ENCODE peak calls at places on chromosome 1, in seven cellular contexts. A is neural crest cell, L is tibial artery, C is foreskin fibroblast, W is HCT116, D is endodermal cell, N is H9. U is an unnamed sample.

GRCh38 chr1:244450597-244451538 is 841 bp downstream of the ADSS2 start:
- DNase-seq in A (peak), L (peak), C (peak), W (no peak), D (peak), N (peak), U (peak)

GRCh38 chr1:12125422-12126355 is 41.1 kb upstream of the TNFRSF1B start:
- DNase-seq in A (no peak), L (peak), C (no peak), W (no peak), D (peak), N (no peak), U (no peak)

GRCh38 chr1:172613294-172613693 is 45.6 kb upstream of the FASLG start:
- DNase-seq in A (no peak), L (no peak), C (peak), W (no peak), D (no peak), N (no peak), U (no peak)

GRCh38 chr1:80158266-80158665 is 1151.7 kb upstream of the ADGRL4 start:
- DNase-seq in A (no peak), L (no peak), C (no peak), W (no peak), D (no peak), N (no peak), U (no peak)

GRCh38 chr1:230123280-230124186 is 56.5 kb downstream of the GALNT2 start:
- DNase-seq in A (no peak), L (no peak), C (no peak), W (no peak), D (no peak), N (no peak), U (no peak)

GRCh38 chr1:58780586-58781452 is 3.0 kb downstream of the JUN start:
- DNase-seq in A (no peak), L (no peak), C (no peak), W (no peak), D (no peak), N (no peak), U (no peak)

GRCh38 chr1:181525104-181525721 is 41.9 kb downstream of the CACNA1E start:
- DNase-seq in A (no peak), L (no peak), C (no peak), W (no peak), D (no peak), N (no peak), U (no peak)

GRCh38 chr1:84370831-84371394 is 27.4 kb upstream of the DNASE2B start:
- DNase-seq in A (no peak), L (no peak), C (peak), W (no peak), D (no peak), N (no peak), U (no peak)

GRCh38 chr1:151968058-151968457 is 25.6 kb downstream of the S100A10 start:
- DNase-seq in A (no peak), L (no peak), C (no peak), W (no peak), D (peak), N (peak), U (no peak)

GRCh38 chr1:65255088-65256050 is 54.0 kb upstream of the DNAJC6 start:
- DNase-seq in A (no peak), L (no peak), C (no peak), W (no peak), D (peak), N (peak), U (no peak)

GRCh38 chr1:65250826-65251225 is 58.5 kb upstream of the DNAJC6 start:
- DNase-seq in A (no peak), L (no peak), C (no peak), W (no peak), D (no peak), N (no peak), U (no peak)

GRCh38 chr1:65256860-65257719 is 52.3 kb upstream of the DNAJC6 start:
- DNase-seq in A (no peak), L (no peak), C (no peak), W (no peak), D (no peak), N (no peak), U (no peak)

GRCh38 chr1:65253800-65254319 is 55.5 kb upstream of the DNAJC6 start:
- DNase-seq in A (no peak), L (no peak), C (no peak), W (peak), D (no peak), N (no peak), U (no peak)

GRCh38 chr1:65254320-65255087 is 54.8 kb upstream of the DNAJC6 start:
- DNase-seq in A (peak), L (peak), C (peak), W (peak), D (peak), N (peak), U (peak)
- TF ChIP-seq CTCF in A (peak), L (no peak), C (peak), W (no peak), D (peak), N (peak), U (no peak)

GRCh38 chr1:156675715-156676311 is 1.4 kb downstream of the NES start:
- DNase-seq in A (no peak), L (no peak), C (no peak), W (no peak), D (peak), N (peak), U (no peak)
- TF ChIP-seq CTCF in A (no peak), L (no peak), C (no peak), W (no peak), D (no peak), N (no peak), U (no peak)

GRCh38 chr1:39354572-39354971 is 136.9 kb upstream of the BMP8A start:
- DNase-seq in A (no peak), L (no peak), C (no peak), W (no peak), D (no peak), N (no peak), U (no peak)
- TF ChIP-seq CTCF in A (no peak), L (no peak), C (no peak), W (no peak), D (no peak), N (no peak), U (no peak)

DNA sequence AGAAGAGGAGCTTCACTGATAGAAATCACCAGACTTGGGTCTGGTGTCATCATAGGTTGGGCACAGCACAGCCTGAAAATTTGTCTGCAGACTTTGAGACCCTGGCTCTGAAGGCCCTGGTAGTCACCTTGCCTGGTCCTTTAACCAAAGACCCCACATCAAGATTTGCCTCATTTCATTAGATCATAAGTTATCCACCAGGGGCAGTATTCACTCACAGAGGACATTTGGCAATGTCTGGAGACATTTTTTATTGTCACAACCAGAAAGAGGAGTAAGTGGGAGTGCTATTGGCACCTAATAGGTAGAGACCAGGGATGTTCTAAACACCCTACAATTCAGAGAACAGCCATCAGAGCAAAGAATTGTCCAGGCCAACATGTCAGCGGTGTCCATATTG is 22.1 kb upstream of the PAX7 start:
- DNase-seq in A (no peak), L (no peak), C (no peak), W (no peak), D (no peak), N (no peak), U (no peak)
- TF ChIP-seq CTCF in A (peak), L (no peak), C (no peak), W (peak), D (peak), N (peak), U (no peak)

GRCh38 chr1:17080085-17080759 is 26.4 kb upstream of the SDHB start:
- DNase-seq in A (no peak), L (no peak), C (no peak), W (no peak), D (no peak), N (no peak), U (no peak)

GRCh38 chr1:17071794-17072193 is 18.0 kb upstream of the SDHB start:
- DNase-seq in A (no peak), L (no peak), C (no peak), W (no peak), D (no peak), N (no peak), U (no peak)

GRCh38 chr1:17079140-17079868 is 25.5 kb upstream of the SDHB start:
- DNase-seq in A (no peak), L (no peak), C (no peak), W (no peak), D (no peak), N (no peak), U (no peak)

GRCh38 chr1:17080881-17081280 is 27.0 kb upstream of the SDHB start:
- DNase-seq in A (no peak), L (no peak), C (no peak), W (no peak), D (no peak), N (no peak), U (no peak)

GRCh38 chr1:17075470-17076255 is 21.8 kb upstream of the SDHB start:
- DNase-seq in A (peak), L (no peak), C (no peak), W (peak), D (peak), N (peak), U (no peak)
- TF ChIP-seq CTCF in A (peak), L (no peak), C (peak), W (peak), D (peak), N (peak), U (no peak)

DNA sequence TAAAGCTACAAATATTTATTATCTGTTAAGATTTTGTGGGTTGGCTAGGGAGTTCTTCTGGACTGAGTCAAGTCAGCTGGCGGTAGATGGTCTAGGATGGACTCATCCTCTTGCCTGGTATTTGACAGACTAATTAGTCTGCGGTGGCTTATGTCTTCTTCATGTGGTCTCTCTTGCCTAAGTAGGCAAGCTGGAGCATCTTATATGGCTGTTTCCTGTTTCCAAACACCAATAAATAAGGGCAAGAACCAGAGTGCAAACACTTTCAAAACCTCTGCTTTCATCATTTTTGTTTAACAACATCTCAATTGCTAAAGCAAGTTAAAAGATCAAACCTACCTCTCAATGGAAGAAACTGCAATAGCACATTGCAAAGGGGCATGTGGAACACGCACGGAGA is 484.8 kb downstream of the PTPRC start:
- DNase-seq in A (no peak), L (no peak), C (peak), W (no peak), D (no peak), N (no peak), U (no peak)
- TF ChIP-seq CTCF in A (no peak), L (no peak), C (no peak), W (no peak), D (no peak), N (no peak), U (no peak)

DNA sequence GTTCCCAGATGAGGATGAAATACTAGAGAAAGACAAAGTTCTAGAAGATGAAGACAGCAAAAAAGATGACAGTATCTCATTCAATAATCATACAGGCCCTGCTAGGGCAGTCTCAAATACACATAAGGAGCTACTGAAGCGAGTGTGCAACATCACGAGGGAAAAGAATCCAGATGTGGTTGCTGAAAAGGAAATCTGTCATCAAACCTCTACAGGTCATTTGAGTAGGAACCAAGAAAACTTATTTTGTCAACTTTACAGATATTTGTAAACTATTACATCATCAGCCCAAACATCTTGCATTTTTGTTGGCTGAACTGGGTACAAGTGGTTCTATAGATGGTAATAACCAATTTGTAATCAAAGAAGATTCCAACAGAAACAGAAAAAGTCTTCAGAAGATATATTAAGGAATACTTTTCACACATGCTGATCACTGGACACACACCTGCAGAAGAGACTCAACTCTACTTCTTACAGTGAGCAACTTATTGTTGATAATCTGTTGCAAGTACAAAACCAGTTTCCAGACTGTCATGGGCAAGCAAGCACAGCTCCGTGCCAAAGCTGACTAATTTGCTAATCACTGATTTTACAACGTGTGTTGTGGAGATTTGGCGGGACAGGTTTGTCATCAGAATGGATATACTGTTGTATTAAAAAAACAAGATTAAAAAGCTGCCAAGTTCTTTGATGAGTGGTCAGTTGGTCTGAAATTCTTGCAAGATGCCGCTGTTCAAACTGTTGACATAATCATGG is 42.1 kb downstream of the TRIM33 start:
- DNase-seq in A (no peak), L (no peak), C (no peak), W (no peak), D (no peak), N (no peak), U (no peak)
- TF ChIP-seq CTCF in A (no peak), L (no peak), C (no peak), W (no peak), D (no peak), N (no peak), U (no peak)

GRCh38 chr1:240457203-240457602 is 154.8 kb downstream of the GREM2 start:
- DNase-seq in A (no peak), L (no peak), C (no peak), W (no peak), D (no peak), N (no peak), U (no peak)

GRCh38 chr1:240455228-240455821 is 156.6 kb downstream of the GREM2 start:
- DNase-seq in A (no peak), L (no peak), C (peak), W (no peak), D (peak), N (no peak), U (no peak)
- TF ChIP-seq CTCF in A (peak), L (no peak), C (peak), W (no peak), D (peak), N (peak), U (no peak)

GRCh38 chr1:228825840-228826484 is 90.7 kb downstream of the RHOU start:
- DNase-seq in A (no peak), L (no peak), C (no peak), W (no peak), D (no peak), N (no peak), U (no peak)

GRCh38 chr1:228833911-228834631 is 98.8 kb downstream of the RHOU start:
- DNase-seq in A (no peak), L (no peak), C (no peak), W (no peak), D (no peak), N (no peak), U (no peak)

GRCh38 chr1:228827026-228827425 is 91.7 kb downstream of the RHOU start:
- DNase-seq in A (no peak), L (no peak), C (no peak), W (no peak), D (no peak), N (no peak), U (no peak)

GRCh38 chr1:228830954-228831481 is 95.7 kb downstream of the RHOU start:
- DNase-seq in A (no peak), L (no peak), C (peak), W (peak), D (no peak), N (no peak), U (no peak)

DNA sequence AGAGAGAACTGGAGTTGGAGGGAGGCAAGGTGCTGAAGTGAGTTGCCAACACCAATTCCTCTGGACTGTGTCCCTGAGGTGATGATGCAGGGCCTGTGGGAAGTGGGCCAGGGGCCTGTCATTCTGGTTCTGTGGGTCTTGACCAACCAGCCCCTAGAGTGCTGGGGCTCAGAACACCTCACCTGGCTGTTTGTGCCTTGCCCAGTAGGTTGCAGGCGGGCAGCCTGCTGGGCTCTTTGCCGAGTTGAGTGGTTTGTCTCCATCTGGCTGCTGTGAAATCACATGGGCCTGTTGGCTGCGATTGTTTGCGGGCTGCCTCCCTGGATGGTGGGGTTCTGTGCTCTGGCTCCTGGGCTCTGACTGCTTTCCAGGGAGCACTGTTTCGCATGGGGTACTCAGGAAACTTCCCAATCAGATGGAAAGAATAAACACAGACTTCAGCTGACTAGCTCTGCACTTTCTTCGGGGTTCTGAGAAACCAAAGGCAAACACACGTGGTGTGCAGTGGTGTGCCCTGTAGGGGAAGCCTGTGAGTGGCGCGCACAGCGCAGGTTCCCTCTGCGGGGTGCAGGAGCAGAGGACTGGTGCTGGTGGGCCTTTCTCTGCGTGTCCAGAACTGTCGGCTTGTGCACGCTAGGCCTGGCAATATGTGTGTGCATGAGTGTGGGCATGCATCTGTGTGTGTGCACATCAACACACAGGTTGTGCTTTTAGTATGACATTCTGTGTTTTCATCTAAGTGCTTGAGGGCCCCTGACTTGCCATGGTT is 95.1 kb downstream of the RHOU start:
- DNase-seq in A (no peak), L (no peak), C (no peak), W (no peak), D (peak), N (peak), U (no peak)
- TF ChIP-seq CTCF in A (no peak), L (no peak), C (no peak), W (no peak), D (no peak), N (no peak), U (no peak)